ENCODE peak calls at places on chromosome 19, in five cellular contexts. One of them, this sample, is unnamed. For H3K4me1, the result is how much of the 10 kb centered on the place peaks cover.

GRCh38 chr19:16070366-16070990 is 5.8 kb upstream of the TPM4 start:
- DNase-seq in naive thymus-derived CD4-positive, alpha-beta T cell: peak
- DNase-seq in OCI-LY7: peak
- DNase-seq in BE2C: no peak
- DNase-seq in psoas muscle: peak
- DNase-seq in this sample: no peak

GRCh38 chr19:35153701-35154534 is 617 bp upstream of the FXYD5 start:
- DNase-seq in OCI-LY7: peak
- DNase-seq in BE2C: peak
- DNase-seq in naive thymus-derived CD4-positive, alpha-beta T cell: peak
- DNase-seq in psoas muscle: peak
- DNase-seq in this sample: no peak

GRCh38 chr19:15532779-15533521 is 24.6 kb downstream of the CYP4F22 start:
- DNase-seq in BE2C: no peak
- DNase-seq in psoas muscle: no peak
- DNase-seq in OCI-LY7: no peak
- DNase-seq in naive thymus-derived CD4-positive, alpha-beta T cell: no peak
- DNase-seq in this sample: no peak

GRCh38 chr19:7340959-7341837 is 7.5 kb upstream of the ARHGEF18 start:
- DNase-seq in naive thymus-derived CD4-positive, alpha-beta T cell: peak
- DNase-seq in BE2C: peak
- DNase-seq in OCI-LY7: peak
- DNase-seq in psoas muscle: peak
- DNase-seq in this sample: peak

GRCh38 chr19:55451522-55452380 is 8.7 kb upstream of the SHISA7 start:
- DNase-seq in OCI-LY7: no peak
- DNase-seq in psoas muscle: no peak
- DNase-seq in BE2C: no peak
- DNase-seq in naive thymus-derived CD4-positive, alpha-beta T cell: no peak
- DNase-seq in this sample: no peak

GRCh38 chr19:52963229-52963760 is 614 bp upstream of the ZNF816 start:
- DNase-seq in psoas muscle: no peak
- DNase-seq in OCI-LY7: no peak
- DNase-seq in BE2C: peak
- DNase-seq in naive thymus-derived CD4-positive, alpha-beta T cell: no peak
- DNase-seq in this sample: peak

GRCh38 chr19:50723069-50723468 is at the start of gene CLEC11A:
- DNase-seq in OCI-LY7: no peak
- DNase-seq in naive thymus-derived CD4-positive, alpha-beta T cell: no peak
- DNase-seq in BE2C: no peak
- DNase-seq in psoas muscle: peak
- DNase-seq in this sample: peak

GRCh38 chr19:5079410-5079774 is 110.5 kb downstream of the KDM4B start:
- DNase-seq in OCI-LY7: no peak
- DNase-seq in naive thymus-derived CD4-positive, alpha-beta T cell: no peak
- DNase-seq in BE2C: no peak
- DNase-seq in psoas muscle: no peak
- DNase-seq in this sample: no peak

GRCh38 chr19:34851277-34851804 is 75.4 kb upstream of the ZNF30 start:
- DNase-seq in psoas muscle: no peak
- DNase-seq in naive thymus-derived CD4-positive, alpha-beta T cell: no peak
- DNase-seq in BE2C: no peak
- DNase-seq in OCI-LY7: peak
- DNase-seq in this sample: no peak

GRCh38 chr19:11480081-11480926 is 542 bp downstream of the ELAVL3 start:
- DNase-seq in naive thymus-derived CD4-positive, alpha-beta T cell: no peak
- DNase-seq in psoas muscle: no peak
- DNase-seq in BE2C: peak
- DNase-seq in OCI-LY7: no peak
- DNase-seq in this sample: no peak

GRCh38 chr19:53865918-53866696 is 1.6 kb upstream of the MYADM start:
- DNase-seq in psoas muscle: peak
- DNase-seq in BE2C: peak
- DNase-seq in naive thymus-derived CD4-positive, alpha-beta T cell: peak
- DNase-seq in OCI-LY7: no peak
- DNase-seq in this sample: peak

DNA sequence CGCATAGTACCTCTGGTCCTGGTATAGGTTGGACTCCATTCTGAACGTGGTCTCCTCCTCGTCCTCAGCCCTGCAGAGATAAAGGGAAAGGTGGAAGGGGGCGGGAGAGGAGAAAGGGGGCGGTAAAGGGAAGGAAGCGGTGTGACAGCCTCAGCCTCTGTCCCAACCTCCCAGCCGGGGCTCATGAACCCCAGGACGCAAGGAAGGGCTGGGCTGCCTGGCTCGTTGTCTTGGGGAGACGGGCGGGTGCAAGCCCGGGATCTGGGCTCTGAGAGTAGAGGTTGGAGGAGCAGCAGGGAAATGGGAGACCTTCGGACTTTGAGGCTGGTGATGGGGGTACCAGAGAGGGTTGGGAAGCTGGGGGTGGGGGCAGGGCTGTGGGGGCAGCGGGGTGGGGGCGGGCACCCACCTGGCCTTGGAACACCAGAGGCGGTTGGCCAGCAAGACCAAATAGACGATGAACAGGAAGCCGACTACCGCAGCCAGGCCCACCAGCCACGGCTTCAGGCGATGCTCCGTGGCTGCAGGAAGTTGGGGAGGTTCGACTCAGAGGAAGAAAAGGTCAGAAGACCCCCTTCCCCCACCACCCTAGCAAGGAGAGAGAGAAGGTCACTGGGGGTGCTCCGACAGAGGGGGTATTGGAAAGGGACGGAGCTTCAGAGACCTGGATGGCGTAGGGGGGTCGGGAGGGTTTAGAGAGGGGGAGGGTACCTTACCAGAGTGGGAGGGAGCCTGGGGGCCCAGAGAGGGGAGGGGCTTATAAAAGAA is 1.7 kb downstream of the SMIM24 start:
- DNase-seq in BE2C: no peak
- DNase-seq in OCI-LY7: peak
- DNase-seq in psoas muscle: no peak
- DNase-seq in naive thymus-derived CD4-positive, alpha-beta T cell: peak
- DNase-seq in this sample: no peak
- H3K4me1 ChIP-seq in BE2C: under half
- H3K4me1 ChIP-seq in OCI-LY7: under half
- H3K4me1 ChIP-seq in psoas muscle: under half
- H3K4me1 ChIP-seq in naive thymus-derived CD4-positive, alpha-beta T cell: under half
- H3K4me1 ChIP-seq in this sample: under half

GRCh38 chr19:6227941-6228325 is 51.8 kb downstream of the MLLT1 start:
- DNase-seq in BE2C: no peak
- DNase-seq in naive thymus-derived CD4-positive, alpha-beta T cell: no peak
- DNase-seq in OCI-LY7: no peak
- DNase-seq in psoas muscle: peak
- DNase-seq in this sample: no peak
- H3K4me1 ChIP-seq in BE2C: under half
- H3K4me1 ChIP-seq in naive thymus-derived CD4-positive, alpha-beta T cell: under half
- H3K4me1 ChIP-seq in OCI-LY7: under half
- H3K4me1 ChIP-seq in psoas muscle: under half
- H3K4me1 ChIP-seq in this sample: under half

GRCh38 chr19:46975011-46975917 is 44.4 kb upstream of the NPAS1 start:
- DNase-seq in BE2C: no peak
- DNase-seq in naive thymus-derived CD4-positive, alpha-beta T cell: no peak
- DNase-seq in psoas muscle: no peak
- DNase-seq in OCI-LY7: no peak
- DNase-seq in this sample: no peak

GRCh38 chr19:46977548-46977947 is 42.1 kb upstream of the NPAS1 start:
- DNase-seq in OCI-LY7: no peak
- DNase-seq in BE2C: no peak
- DNase-seq in naive thymus-derived CD4-positive, alpha-beta T cell: no peak
- DNase-seq in psoas muscle: no peak
- DNase-seq in this sample: no peak

GRCh38 chr19:46974181-46974580 is 45.5 kb upstream of the NPAS1 start:
- DNase-seq in psoas muscle: no peak
- DNase-seq in naive thymus-derived CD4-positive, alpha-beta T cell: no peak
- DNase-seq in BE2C: no peak
- DNase-seq in OCI-LY7: no peak
- DNase-seq in this sample: no peak

GRCh38 chr19:46976845-46977320 is 42.8 kb upstream of the NPAS1 start:
- DNase-seq in psoas muscle: peak
- DNase-seq in naive thymus-derived CD4-positive, alpha-beta T cell: no peak
- DNase-seq in BE2C: no peak
- DNase-seq in OCI-LY7: no peak
- DNase-seq in this sample: peak

GRCh38 chr19:46975918-46976782 is 43.5 kb upstream of the NPAS1 start:
- DNase-seq in psoas muscle: peak
- DNase-seq in OCI-LY7: no peak
- DNase-seq in naive thymus-derived CD4-positive, alpha-beta T cell: no peak
- DNase-seq in BE2C: peak
- DNase-seq in this sample: peak
- H3K4me1 ChIP-seq in psoas muscle: half or more
- H3K4me1 ChIP-seq in OCI-LY7: under half
- H3K4me1 ChIP-seq in naive thymus-derived CD4-positive, alpha-beta T cell: under half
- H3K4me1 ChIP-seq in BE2C: under half
- H3K4me1 ChIP-seq in this sample: half or more

GRCh38 chr19:48878219-48879024 is 6.2 kb downstream of the PPP1R15A start:
- DNase-seq in BE2C: no peak
- DNase-seq in naive thymus-derived CD4-positive, alpha-beta T cell: no peak
- DNase-seq in psoas muscle: no peak
- DNase-seq in OCI-LY7: no peak
- DNase-seq in this sample: peak
- H3K4me1 ChIP-seq in BE2C: under half
- H3K4me1 ChIP-seq in naive thymus-derived CD4-positive, alpha-beta T cell: under half
- H3K4me1 ChIP-seq in psoas muscle: under half
- H3K4me1 ChIP-seq in OCI-LY7: half or more
- H3K4me1 ChIP-seq in this sample: under half

DNA sequence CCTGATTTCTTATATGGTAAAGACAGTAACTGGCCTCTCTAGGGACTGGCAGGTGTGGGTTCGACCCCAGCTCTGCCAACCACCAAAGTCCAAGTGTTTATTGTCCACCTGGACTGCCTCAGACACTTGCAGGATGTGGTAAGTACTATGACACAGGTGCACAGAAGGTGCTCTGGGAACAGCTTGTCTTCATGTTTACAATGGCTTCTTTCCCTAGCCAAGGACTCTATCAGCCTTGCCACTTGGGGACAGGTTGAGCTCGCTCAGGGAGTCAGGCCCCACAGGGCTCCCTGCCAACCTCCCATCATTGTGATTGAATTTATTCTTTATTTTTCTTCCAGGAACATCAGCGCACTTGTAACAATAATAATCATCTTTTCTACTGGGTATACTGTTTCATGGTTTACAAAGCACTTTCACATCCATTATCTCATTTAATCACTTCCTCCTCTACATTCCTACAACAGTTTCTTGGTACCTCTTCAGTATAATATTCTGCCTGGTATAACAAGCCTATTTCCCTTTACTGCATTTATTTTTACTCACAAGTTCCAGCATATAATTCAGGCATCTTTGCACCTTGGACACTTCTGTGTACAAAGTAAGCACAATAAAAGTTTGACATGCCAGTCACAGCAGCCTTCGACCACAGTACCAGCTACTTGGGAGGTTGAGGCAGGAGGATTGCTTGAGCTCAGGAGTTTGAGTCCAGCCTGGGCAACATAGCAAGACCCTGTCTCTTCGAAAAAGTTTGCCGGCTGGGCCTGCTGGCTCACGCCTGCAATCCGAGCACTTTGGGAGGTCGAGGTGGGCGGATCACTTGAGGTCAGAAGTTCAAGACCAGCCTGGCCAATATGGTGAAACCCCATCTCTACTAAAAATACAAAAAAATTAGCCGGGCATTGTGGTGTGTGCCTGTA is 24.2 kb upstream of the GATAD2A start:
- DNase-seq in naive thymus-derived CD4-positive, alpha-beta T cell: no peak
- DNase-seq in BE2C: no peak
- DNase-seq in psoas muscle: no peak
- DNase-seq in OCI-LY7: peak
- DNase-seq in this sample: peak
- H3K4me1 ChIP-seq in naive thymus-derived CD4-positive, alpha-beta T cell: under half
- H3K4me1 ChIP-seq in BE2C: under half
- H3K4me1 ChIP-seq in psoas muscle: under half
- H3K4me1 ChIP-seq in OCI-LY7: under half
- H3K4me1 ChIP-seq in this sample: under half

GRCh38 chr19:33616346-33616745 is 5.4 kb upstream of the CHST8 start:
- DNase-seq in BE2C: no peak
- DNase-seq in psoas muscle: no peak
- DNase-seq in naive thymus-derived CD4-positive, alpha-beta T cell: no peak
- DNase-seq in OCI-LY7: no peak
- DNase-seq in this sample: no peak
- H3K4me1 ChIP-seq in BE2C: under half
- H3K4me1 ChIP-seq in psoas muscle: under half
- H3K4me1 ChIP-seq in naive thymus-derived CD4-positive, alpha-beta T cell: under half
- H3K4me1 ChIP-seq in OCI-LY7: under half
- H3K4me1 ChIP-seq in this sample: under half

GRCh38 chr19:39136225-39136940 is 10.8 kb downstream of the PAK4 start:
- DNase-seq in BE2C: no peak
- DNase-seq in OCI-LY7: no peak
- DNase-seq in naive thymus-derived CD4-positive, alpha-beta T cell: no peak
- DNase-seq in psoas muscle: no peak
- DNase-seq in this sample: no peak
- H3K4me1 ChIP-seq in BE2C: under half
- H3K4me1 ChIP-seq in OCI-LY7: under half
- H3K4me1 ChIP-seq in naive thymus-derived CD4-positive, alpha-beta T cell: under half
- H3K4me1 ChIP-seq in psoas muscle: under half
- H3K4me1 ChIP-seq in this sample: half or more

GRCh38 chr19:939922-940321 is 14.1 kb downstream of the ARID3A start:
- DNase-seq in OCI-LY7: no peak
- DNase-seq in BE2C: no peak
- DNase-seq in naive thymus-derived CD4-positive, alpha-beta T cell: no peak
- DNase-seq in psoas muscle: no peak
- DNase-seq in this sample: no peak

GRCh38 chr19:936175-936546 is 10.3 kb downstream of the ARID3A start:
- DNase-seq in naive thymus-derived CD4-positive, alpha-beta T cell: no peak
- DNase-seq in OCI-LY7: no peak
- DNase-seq in BE2C: no peak
- DNase-seq in psoas muscle: no peak
- DNase-seq in this sample: no peak

GRCh38 chr19:939439-939838 is 13.6 kb downstream of the ARID3A start:
- DNase-seq in OCI-LY7: no peak
- DNase-seq in psoas muscle: no peak
- DNase-seq in BE2C: no peak
- DNase-seq in naive thymus-derived CD4-positive, alpha-beta T cell: no peak
- DNase-seq in this sample: no peak

GRCh38 chr19:940591-941291 is 14.9 kb downstream of the ARID3A start:
- DNase-seq in OCI-LY7: no peak
- DNase-seq in BE2C: peak
- DNase-seq in psoas muscle: peak
- DNase-seq in naive thymus-derived CD4-positive, alpha-beta T cell: peak
- DNase-seq in this sample: peak

DNA sequence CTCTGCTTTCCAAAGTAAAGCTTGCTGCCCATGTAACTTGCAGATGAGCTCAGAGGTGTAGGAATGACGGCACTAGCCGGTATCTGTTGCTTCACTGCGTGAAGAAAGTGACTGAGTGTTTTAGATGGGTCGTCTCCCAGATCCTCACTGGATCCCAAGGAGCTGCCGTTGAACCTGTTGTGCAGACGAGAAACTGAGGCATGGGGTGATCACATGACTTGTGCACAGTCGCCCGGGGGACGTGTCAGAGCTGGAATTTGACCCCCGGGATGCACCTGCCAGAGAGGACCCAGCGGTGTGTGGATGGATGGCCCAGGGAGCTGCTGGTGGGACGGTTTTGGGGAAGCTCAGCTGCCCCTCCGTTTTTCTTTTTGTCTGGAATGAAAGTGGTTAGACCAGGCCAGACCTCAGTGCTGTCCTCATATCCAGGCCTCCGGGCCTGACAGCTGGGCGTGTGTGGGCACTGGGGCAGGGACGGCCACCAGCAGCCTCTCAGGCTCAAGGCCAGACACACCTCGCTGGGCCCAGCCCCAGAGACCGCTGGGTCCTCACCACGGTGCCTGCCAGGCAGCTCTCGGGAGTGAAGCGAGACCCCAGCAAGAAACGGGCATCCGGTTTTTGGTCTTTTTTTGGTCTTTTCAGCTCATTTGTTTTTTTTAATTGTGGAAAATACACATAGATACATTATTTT is 12.5 kb downstream of the ARID3A start:
- DNase-seq in BE2C: no peak
- DNase-seq in OCI-LY7: no peak
- DNase-seq in psoas muscle: no peak
- DNase-seq in naive thymus-derived CD4-positive, alpha-beta T cell: no peak
- DNase-seq in this sample: no peak
- H3K4me1 ChIP-seq in BE2C: under half
- H3K4me1 ChIP-seq in OCI-LY7: under half
- H3K4me1 ChIP-seq in psoas muscle: under half
- H3K4me1 ChIP-seq in naive thymus-derived CD4-positive, alpha-beta T cell: under half
- H3K4me1 ChIP-seq in this sample: under half

This sample was measured in testis.